ENCODE peak calls at places on chromosome 21, in seven cellular contexts. One of them, this sample, is unnamed. For H3K36me3, the result is how much of the 10 kb centered on the place peaks cover.

GRCh38 chr21:45858180-45858579 is 123.4 kb upstream of the COL6A1 start:
- DNase-seq in PC-9: no peak
- DNase-seq in lower lobe of right lung: no peak
- DNase-seq in ovary: no peak
- DNase-seq in BJ: no peak
- DNase-seq in IMR-90: no peak
- DNase-seq in brain microvascular endothelial cell: no peak
- DNase-seq in this sample: no peak

GRCh38 chr21:10463156-10463555 is 58.2 kb upstream of the TPTE start:
- DNase-seq in PC-9: no peak
- DNase-seq in lower lobe of right lung: no peak
- DNase-seq in ovary: no peak
- DNase-seq in BJ: no peak
- DNase-seq in IMR-90: no peak
- DNase-seq in brain microvascular endothelial cell: no peak
- DNase-seq in this sample: no peak

GRCh38 chr21:45262616-45263015 is 25.1 kb downstream of the POFUT2 start:
- DNase-seq in PC-9: no peak
- DNase-seq in lower lobe of right lung: peak
- DNase-seq in ovary: peak
- DNase-seq in BJ: no peak
- DNase-seq in IMR-90: no peak
- DNase-seq in brain microvascular endothelial cell: no peak
- DNase-seq in this sample: no peak

GRCh38 chr21:20996421-20997307 is 1.5 kb upstream of the NCAM2 start:
- DNase-seq in PC-9: no peak
- DNase-seq in lower lobe of right lung: no peak
- DNase-seq in ovary: no peak
- DNase-seq in BJ: no peak
- DNase-seq in IMR-90: peak
- DNase-seq in brain microvascular endothelial cell: no peak
- DNase-seq in this sample: no peak

GRCh38 chr21:41834252-41834925 is 44.8 kb downstream of the PRDM15 start:
- DNase-seq in PC-9: no peak
- DNase-seq in lower lobe of right lung: no peak
- DNase-seq in ovary: peak
- DNase-seq in BJ: no peak
- DNase-seq in IMR-90: no peak
- DNase-seq in brain microvascular endothelial cell: no peak
- DNase-seq in this sample: no peak

GRCh38 chr21:25031750-25032149 is 575.5 kb downstream of the MRPL39 start:
- DNase-seq in PC-9: no peak
- DNase-seq in lower lobe of right lung: no peak
- DNase-seq in ovary: no peak
- DNase-seq in BJ: no peak
- DNase-seq in IMR-90: no peak
- DNase-seq in brain microvascular endothelial cell: no peak
- DNase-seq in this sample: no peak

GRCh38 chr21:45309541-45310381 is 22.1 kb upstream of the POFUT2 start:
- DNase-seq in PC-9: no peak
- DNase-seq in lower lobe of right lung: peak
- DNase-seq in ovary: peak
- DNase-seq in BJ: no peak
- DNase-seq in IMR-90: no peak
- DNase-seq in brain microvascular endothelial cell: no peak
- DNase-seq in this sample: no peak

GRCh38 chr21:21200103-21200938 is 202.1 kb downstream of the NCAM2 start:
- DNase-seq in PC-9: peak
- DNase-seq in lower lobe of right lung: no peak
- DNase-seq in ovary: no peak
- DNase-seq in BJ: peak
- DNase-seq in IMR-90: peak
- DNase-seq in brain microvascular endothelial cell: peak
- DNase-seq in this sample: peak

GRCh38 chr21:42176864-42177263 is 42.1 kb upstream of the ABCG1 start:
- DNase-seq in PC-9: no peak
- DNase-seq in lower lobe of right lung: no peak
- DNase-seq in ovary: no peak
- DNase-seq in BJ: no peak
- DNase-seq in IMR-90: no peak
- DNase-seq in brain microvascular endothelial cell: no peak
- DNase-seq in this sample: no peak

GRCh38 chr21:14273736-14274538 is 58.0 kb downstream of the RBM11 start:
- DNase-seq in PC-9: no peak
- DNase-seq in lower lobe of right lung: peak
- DNase-seq in ovary: peak
- DNase-seq in BJ: no peak
- DNase-seq in IMR-90: no peak
- DNase-seq in brain microvascular endothelial cell: no peak
- DNase-seq in this sample: no peak

DNA sequence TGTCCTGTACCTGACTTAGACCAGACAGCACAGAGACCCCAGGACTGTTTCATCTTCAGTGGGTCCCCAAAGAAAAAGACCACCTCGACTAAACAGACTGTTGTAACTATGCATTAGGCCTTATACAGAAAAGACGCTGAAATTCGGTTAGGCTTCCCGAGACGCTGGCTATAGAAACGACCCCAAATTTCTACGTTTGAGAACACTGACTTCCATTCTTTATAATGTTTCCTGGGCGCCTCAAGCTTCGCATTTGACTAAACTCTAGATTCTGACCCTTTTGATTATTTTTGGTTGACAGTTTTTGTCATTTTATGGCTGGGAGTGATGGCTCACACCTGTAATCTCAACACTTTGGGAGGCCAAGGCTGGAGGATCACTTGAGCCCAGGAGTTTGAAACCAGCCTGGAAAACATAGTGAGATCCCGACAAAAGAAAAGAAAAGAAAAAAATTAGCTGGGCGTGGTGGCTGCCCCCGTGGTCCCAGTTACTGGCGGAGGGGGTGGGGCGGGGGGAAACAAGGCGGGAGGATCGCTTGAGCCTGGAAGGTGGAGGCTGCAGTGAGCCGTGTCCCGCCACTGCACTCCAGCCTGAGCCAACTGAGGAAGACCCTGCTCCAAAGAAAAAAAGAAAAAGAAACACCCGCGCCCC is 861 bp upstream of the TRAPPC10 start:
- DNase-seq in PC-9: no peak
- DNase-seq in lower lobe of right lung: no peak
- DNase-seq in ovary: no peak
- DNase-seq in BJ: no peak
- DNase-seq in IMR-90: no peak
- DNase-seq in brain microvascular endothelial cell: no peak
- DNase-seq in this sample: no peak
- H3K4me3 ChIP-seq in PC-9: peak
- H3K4me3 ChIP-seq in lower lobe of right lung: peak
- H3K4me3 ChIP-seq in ovary: peak
- H3K4me3 ChIP-seq in BJ: peak
- H3K4me3 ChIP-seq in IMR-90: peak
- H3K4me3 ChIP-seq in brain microvascular endothelial cell: peak
- H3K4me3 ChIP-seq in this sample: peak

DNA sequence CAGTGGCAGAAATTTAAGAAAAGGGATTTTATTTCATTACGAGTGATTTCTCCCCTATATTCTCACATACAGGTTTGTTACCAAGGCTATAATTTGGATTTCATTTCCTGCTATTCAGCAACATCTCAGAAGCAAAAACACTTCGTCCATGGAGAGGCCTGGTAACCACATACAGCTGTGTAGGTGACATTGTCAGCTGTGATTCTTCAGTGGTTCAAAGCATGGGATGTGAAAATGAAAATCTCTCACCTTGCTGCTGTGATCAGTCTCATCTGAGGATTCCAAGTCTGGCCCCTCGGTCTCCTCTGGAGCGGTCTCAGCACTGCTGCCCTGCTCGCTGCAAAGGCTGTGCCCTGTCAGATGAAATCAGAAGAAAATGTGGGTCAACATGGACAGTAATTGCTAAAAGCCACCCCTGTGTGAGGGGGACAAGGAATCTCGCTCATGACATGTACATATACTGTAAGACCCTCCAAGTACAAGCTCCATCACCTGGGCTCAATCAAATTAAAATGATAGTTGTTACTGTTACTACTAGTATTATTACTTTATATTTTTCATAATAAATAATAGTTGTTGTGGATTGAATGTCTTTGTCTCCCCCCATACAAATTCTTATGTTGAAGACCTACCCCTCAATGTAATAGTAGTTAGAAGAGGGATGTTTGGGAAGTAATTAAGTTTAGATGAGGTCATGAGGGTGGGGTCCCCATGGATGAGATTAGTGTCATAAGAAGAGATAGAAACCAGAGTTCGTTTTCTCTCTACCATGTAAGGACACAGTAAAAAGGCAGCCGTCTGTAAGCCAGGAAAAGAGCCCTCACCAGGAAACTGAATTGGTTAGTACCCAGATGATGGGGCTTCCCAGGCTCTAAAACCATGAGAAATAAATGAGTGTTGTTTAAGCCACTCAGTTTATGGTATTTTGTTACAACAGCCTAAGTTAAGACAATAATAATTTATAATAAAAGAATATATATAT is 126.7 kb upstream of the KRTAP19-8 start:
- DNase-seq in PC-9: no peak
- DNase-seq in lower lobe of right lung: no peak
- DNase-seq in ovary: no peak
- DNase-seq in BJ: no peak
- DNase-seq in IMR-90: no peak
- DNase-seq in brain microvascular endothelial cell: no peak
- DNase-seq in this sample: no peak
- TF ChIP-seq CTCF in PC-9: no peak
- TF ChIP-seq CTCF in lower lobe of right lung: no peak
- TF ChIP-seq CTCF in ovary: no peak
- TF ChIP-seq CTCF in BJ: no peak
- TF ChIP-seq CTCF in IMR-90: no peak
- TF ChIP-seq CTCF in brain microvascular endothelial cell: no peak
- TF ChIP-seq CTCF in this sample: no peak

GRCh38 chr21:33552999-33553598 is 10.3 kb downstream of the SON start:
- DNase-seq in PC-9: no peak
- DNase-seq in lower lobe of right lung: no peak
- DNase-seq in ovary: no peak
- DNase-seq in BJ: no peak
- DNase-seq in IMR-90: no peak
- DNase-seq in brain microvascular endothelial cell: no peak
- DNase-seq in this sample: no peak
- H3K36me3 ChIP-seq in PC-9: under half
- H3K36me3 ChIP-seq in lower lobe of right lung: half or more
- H3K36me3 ChIP-seq in ovary: under half
- H3K36me3 ChIP-seq in BJ: under half
- H3K36me3 ChIP-seq in IMR-90: half or more
- H3K36me3 ChIP-seq in brain microvascular endothelial cell: half or more
- H3K36me3 ChIP-seq in this sample: under half

GRCh38 chr21:35097525-35097924 is 48.4 kb upstream of the RUNX1 start:
- DNase-seq in PC-9: no peak
- DNase-seq in lower lobe of right lung: no peak
- DNase-seq in ovary: no peak
- DNase-seq in BJ: no peak
- DNase-seq in IMR-90: no peak
- DNase-seq in brain microvascular endothelial cell: no peak
- DNase-seq in this sample: no peak

GRCh38 chr21:35093514-35093913 is 44.4 kb upstream of the RUNX1 start:
- DNase-seq in PC-9: no peak
- DNase-seq in lower lobe of right lung: no peak
- DNase-seq in ovary: no peak
- DNase-seq in BJ: no peak
- DNase-seq in IMR-90: no peak
- DNase-seq in brain microvascular endothelial cell: no peak
- DNase-seq in this sample: no peak

GRCh38 chr21:35099310-35099709 is 50.2 kb upstream of the RUNX1 start:
- DNase-seq in PC-9: no peak
- DNase-seq in lower lobe of right lung: no peak
- DNase-seq in ovary: no peak
- DNase-seq in BJ: no peak
- DNase-seq in IMR-90: peak
- DNase-seq in brain microvascular endothelial cell: no peak
- DNase-seq in this sample: no peak

GRCh38 chr21:35096959-35097358 is 47.9 kb upstream of the RUNX1 start:
- DNase-seq in PC-9: no peak
- DNase-seq in lower lobe of right lung: no peak
- DNase-seq in ovary: no peak
- DNase-seq in BJ: no peak
- DNase-seq in IMR-90: no peak
- DNase-seq in brain microvascular endothelial cell: no peak
- DNase-seq in this sample: no peak

DNA sequence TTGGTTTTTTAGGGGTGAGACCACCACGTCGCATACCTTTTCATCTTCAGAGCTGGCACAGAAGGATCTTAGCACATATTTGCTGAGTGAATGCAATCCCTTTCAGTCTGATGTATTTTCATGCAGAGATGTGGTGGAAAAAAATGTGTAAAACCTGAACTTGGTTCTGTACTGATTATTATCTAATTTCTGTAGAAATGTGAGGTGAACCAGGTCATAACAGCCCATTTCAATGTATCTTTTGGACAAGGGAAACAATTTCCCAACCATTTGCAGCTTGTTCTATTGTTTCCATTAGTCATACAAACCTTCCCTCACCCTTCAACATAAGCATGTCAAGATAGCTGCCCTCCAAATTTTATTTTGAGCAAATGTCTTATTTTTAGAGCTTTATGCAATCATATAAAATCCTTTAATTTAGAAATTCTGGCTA is 46.8 kb upstream of the RUNX1 start:
- DNase-seq in PC-9: no peak
- DNase-seq in lower lobe of right lung: no peak
- DNase-seq in ovary: no peak
- DNase-seq in BJ: peak
- DNase-seq in IMR-90: peak
- DNase-seq in brain microvascular endothelial cell: no peak
- DNase-seq in this sample: no peak
- H3K4me3 ChIP-seq in PC-9: no peak
- H3K4me3 ChIP-seq in lower lobe of right lung: no peak
- H3K4me3 ChIP-seq in ovary: no peak
- H3K4me3 ChIP-seq in BJ: no peak
- H3K4me3 ChIP-seq in IMR-90: no peak
- H3K4me3 ChIP-seq in brain microvascular endothelial cell: no peak
- H3K4me3 ChIP-seq in this sample: no peak

DNA sequence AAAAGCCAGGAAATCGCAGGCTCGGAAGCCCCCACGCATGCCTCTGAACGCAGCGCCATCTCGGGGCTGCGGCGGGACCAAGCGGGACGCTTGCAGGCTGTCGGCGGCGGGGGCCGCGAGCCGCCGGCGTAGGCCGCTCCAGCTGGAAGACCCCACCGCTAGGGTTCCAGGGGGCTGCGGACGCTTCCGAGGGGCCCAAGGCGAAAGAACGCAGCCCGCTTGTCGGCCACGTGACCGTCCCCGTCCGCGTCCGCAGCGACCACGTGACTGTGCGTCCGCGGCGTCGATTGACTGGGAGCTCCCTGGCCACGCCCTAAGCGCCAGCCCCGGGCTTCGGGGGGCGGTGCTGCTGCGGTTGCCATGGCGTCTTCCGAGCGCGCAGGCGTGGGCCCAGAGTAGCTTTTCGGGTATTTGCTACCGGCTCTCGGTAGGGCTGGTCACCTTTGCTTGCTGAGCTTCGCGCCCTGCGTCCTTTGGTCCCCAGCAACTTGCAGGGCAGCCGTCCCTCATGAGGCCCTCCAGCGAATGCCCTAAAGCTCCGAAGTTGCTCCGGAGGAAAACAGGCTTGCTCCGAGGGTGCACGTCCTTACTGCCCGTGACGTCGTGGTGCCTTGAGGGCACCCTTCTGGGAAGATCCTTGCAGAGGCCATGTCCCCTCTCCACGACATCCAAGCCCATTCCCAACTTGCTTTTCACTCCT is 197.2 kb downstream of the DYRK1A start:
- DNase-seq in PC-9: peak
- DNase-seq in lower lobe of right lung: peak
- DNase-seq in ovary: peak
- DNase-seq in BJ: peak
- DNase-seq in IMR-90: peak
- DNase-seq in brain microvascular endothelial cell: peak
- DNase-seq in this sample: peak
- TF ChIP-seq CTCF in PC-9: peak
- TF ChIP-seq CTCF in lower lobe of right lung: peak
- TF ChIP-seq CTCF in ovary: peak
- TF ChIP-seq CTCF in BJ: peak
- TF ChIP-seq CTCF in IMR-90: peak
- TF ChIP-seq CTCF in brain microvascular endothelial cell: peak
- TF ChIP-seq CTCF in this sample: peak